ENCODE peak calls at places on chromosome 16, in seven cellular contexts. S is AG10803; R is adrenal gland; K is lung; L is CD4-positive, alpha-beta T cell; M is endothelial cell; I is GM12865. U is an unnamed sample.

GRCh38 chr16:17475104-17475503 is 4.3 kb upstream of the XYLT1 start:
- DNase-seq in M (no peak), R (no peak), K (no peak), L (no peak), I (no peak), S (no peak), U (peak; percentile 38)

GRCh38 chr16:24670623-24671454 is 58.6 kb upstream of the TNRC6A start:
- DNase-seq in R (peak; percentile 93), I (peak; percentile 33), M (no peak), S (peak; percentile 86), K (peak; percentile 40), L (no peak), U (peak; percentile 49)

GRCh38 chr16:24731722-24732419 is 2.4 kb downstream of the TNRC6A start:
- DNase-seq in L (no peak), S (no peak), I (no peak), R (peak; percentile 85), M (no peak), K (no peak), U (no peak)

GRCh38 chr16:23424292-23424958 is 28.6 kb downstream of the COG7 start:
- DNase-seq in L (no peak), S (no peak), K (peak; percentile 48), M (no peak), I (no peak), R (no peak), U (no peak)

GRCh38 chr16:67546761-67547422 is 15.4 kb upstream of the CTCF start:
- DNase-seq in M (peak; percentile 84), S (peak; percentile 54), I (peak; percentile 84), L (peak; percentile 85), K (peak; percentile 69), R (peak; percentile 80), U (peak; percentile 79)

GRCh38 chr16:31352344-31353115 is 2.4 kb upstream of the ITGAX start:
- DNase-seq in M (no peak), K (no peak), R (no peak), S (no peak), L (no peak), I (peak; percentile 29), U (no peak)

GRCh38 chr16:64121473-64121872 is 1000.4 kb downstream of the CDH11 start:
- DNase-seq in I (no peak), L (no peak), K (no peak), S (peak; percentile 54), R (no peak), M (no peak), U (no peak)

GRCh38 chr16:49524578-49525315 is 151.1 kb downstream of the C16orf78 start:
- DNase-seq in L (no peak), K (no peak), M (no peak), R (no peak), I (no peak), S (no peak), U (no peak)

GRCh38 chr16:54362801-54363200 is 76.2 kb upstream of the IRX3 start:
- DNase-seq in R (no peak), L (no peak), S (no peak), M (no peak), I (no peak), K (no peak), U (no peak)

GRCh38 chr16:88769617-88770458 is 15.2 kb downstream of the PIEZO1 start:
- DNase-seq in R (no peak), I (peak; percentile 73), L (no peak), M (peak; percentile 38), K (peak; percentile 65), S (no peak), U (peak; percentile 64)

DNA sequence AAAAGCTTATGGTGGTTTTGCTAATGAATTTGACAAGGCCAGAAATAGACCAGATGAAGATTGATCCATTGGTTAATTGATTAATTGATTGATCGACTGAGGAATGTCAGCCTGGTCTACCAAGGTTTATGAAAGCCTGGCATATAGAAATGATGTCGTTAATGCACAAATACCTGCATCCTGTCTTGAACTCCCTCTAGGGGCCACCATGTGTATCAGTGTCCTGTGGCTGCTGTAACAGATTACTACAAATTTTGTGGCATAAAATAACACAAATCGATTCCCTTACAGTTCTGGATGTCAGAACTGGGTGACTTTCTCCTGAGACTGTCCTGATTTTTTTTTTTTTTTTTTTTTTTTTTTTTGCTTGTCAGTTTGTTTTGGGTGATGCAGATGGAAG is 553.2 kb downstream of the MAF start:
- DNase-seq in S (no peak), I (peak; percentile 14), K (no peak), R (no peak), M (no peak), L (no peak), U (peak; percentile 21)
- TF ChIP-seq CTCF in S (no peak), I (peak; percentile 43), K (no peak), R (peak; percentile 34), M (peak; percentile 46), L (peak; percentile 53), U (peak; percentile 48)

GRCh38 chr16:72927199-72928088 is 120.5 kb downstream of the ZFHX3 start:
- DNase-seq in R (no peak), I (no peak), L (no peak), M (no peak), S (peak; percentile 96), K (peak; percentile 74), U (no peak)
- TF ChIP-seq CTCF in R (no peak), I (no peak), L (no peak), M (no peak), S (peak; percentile 22), K (no peak), U (no peak)

GRCh38 chr16:745739-746138 is 4.9 kb upstream of the CIAO3 start:
- DNase-seq in L (no peak), K (peak; percentile 46), R (no peak), S (no peak), M (peak; percentile 62), I (no peak), U (peak; percentile 49)
- TF ChIP-seq CTCF in L (no peak), K (no peak), R (no peak), S (peak; percentile 8), M (no peak), I (peak; percentile 50), U (no peak)

DNA sequence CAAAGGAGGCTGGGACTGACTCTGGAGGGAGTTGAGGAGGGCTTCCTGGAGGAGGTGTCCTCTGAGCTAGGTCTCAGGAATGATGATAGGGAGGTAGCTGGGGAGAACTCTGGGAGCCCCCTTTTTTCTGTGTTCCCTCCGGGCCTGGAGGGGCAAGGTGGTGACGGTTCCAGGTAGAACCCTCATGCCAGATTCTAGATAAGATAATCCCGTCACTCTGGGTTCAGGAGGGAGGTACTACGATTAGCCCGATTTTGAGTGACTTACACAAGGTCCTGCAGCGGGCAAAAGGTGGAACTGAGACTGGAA is 18.7 kb upstream of the ADGRG3 start:
- DNase-seq in R (no peak), L (no peak), I (no peak), K (no peak), M (no peak), S (no peak), U (no peak)
- TF ChIP-seq CTCF in R (no peak), L (no peak), I (no peak), K (no peak), M (no peak), S (no peak), U (no peak)

DNA sequence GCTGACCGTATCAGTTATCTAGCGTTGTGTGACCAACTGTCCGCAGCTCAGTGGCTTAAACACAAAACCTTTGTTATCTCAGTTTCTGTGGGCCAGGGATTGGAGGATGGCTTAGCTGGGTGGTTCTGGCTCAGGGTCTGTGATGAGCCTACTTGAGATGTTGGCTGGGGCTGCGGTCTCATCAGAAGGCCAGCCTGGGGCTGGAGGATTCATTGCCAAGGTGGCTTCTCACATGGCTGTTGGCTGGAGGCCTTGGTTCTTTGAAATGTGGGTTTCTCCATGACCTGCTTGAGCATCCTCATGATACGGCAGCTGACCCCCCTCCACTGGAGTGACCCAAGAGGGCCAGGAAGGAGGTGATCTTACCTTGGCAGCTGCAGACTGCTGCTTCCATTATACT is 16.7 kb downstream of the GSE1 start:
- DNase-seq in M (no peak), L (no peak), S (no peak), R (no peak), I (no peak), K (no peak), U (no peak)
- TF ChIP-seq CTCF in M (no peak), L (no peak), S (no peak), R (no peak), I (no peak), K (no peak), U (no peak)

GRCh38 chr16:19135896-19136438 is 22.2 kb downstream of the ITPRIPL2 start:
- DNase-seq in K (peak; percentile 49), S (peak; percentile 31), R (no peak), M (no peak), L (no peak), I (no peak), U (no peak)
- TF ChIP-seq CTCF in K (no peak), S (no peak), R (no peak), M (no peak), L (no peak), I (no peak), U (no peak)